ENCODE peak calls at places on chromosomes 1 and 21, in four cellular contexts. One of them, this sample, is unnamed.

GRCh38 chr21:32578107-32578691 is 7.1 kb downstream of the TCP10L start:
- DNase-seq in heart left ventricle: no peak
- DNase-seq in prostate gland: no peak
- DNase-seq in neural progenitor cell: peak; percentile 71
- DNase-seq in this sample: no peak

GRCh38 chr1:23529146-23530088 is 1.6 kb downstream of the E2F2 start:
- DNase-seq in heart left ventricle: no peak
- DNase-seq in prostate gland: no peak
- DNase-seq in neural progenitor cell: no peak
- DNase-seq in this sample: peak; percentile 30

GRCh38 chr1:231564373-231564772 is 35.9 kb downstream of the TSNAX start:
- DNase-seq in heart left ventricle: no peak
- DNase-seq in prostate gland: no peak
- DNase-seq in neural progenitor cell: no peak
- DNase-seq in this sample: no peak

GRCh38 chr21:37204580-37204979 is 62.6 kb downstream of the VPS26C start:
- DNase-seq in heart left ventricle: no peak
- DNase-seq in prostate gland: no peak
- DNase-seq in neural progenitor cell: no peak
- DNase-seq in this sample: no peak

GRCh38 chr1:47433037-47433421 is 4.8 kb upstream of the FOXD2 start:
- DNase-seq in heart left ventricle: no peak
- DNase-seq in prostate gland: no peak
- DNase-seq in neural progenitor cell: no peak
- DNase-seq in this sample: no peak

GRCh38 chr1:112698366-112699310 is 8.3 kb downstream of the RHOC start:
- DNase-seq in heart left ventricle: no peak
- DNase-seq in prostate gland: peak; percentile 80
- DNase-seq in neural progenitor cell: no peak
- DNase-seq in this sample: no peak

GRCh38 chr1:36743286-36744005 is 260.7 kb upstream of the CSF3R start:
- DNase-seq in heart left ventricle: no peak
- DNase-seq in prostate gland: no peak
- DNase-seq in neural progenitor cell: no peak
- DNase-seq in this sample: no peak

GRCh38 chr21:27648560-27648959 is 681.7 kb upstream of the ADAMTS5 start:
- DNase-seq in heart left ventricle: no peak
- DNase-seq in prostate gland: no peak
- DNase-seq in neural progenitor cell: no peak
- DNase-seq in this sample: no peak

GRCh38 chr1:47487826-47488450 is 50.1 kb downstream of the FOXD2 start:
- DNase-seq in heart left ventricle: no peak
- DNase-seq in prostate gland: no peak
- DNase-seq in neural progenitor cell: no peak
- DNase-seq in this sample: no peak

GRCh38 chr1:212440419-212440818 is 7.7 kb downstream of the NENF start:
- DNase-seq in heart left ventricle: no peak
- DNase-seq in prostate gland: no peak
- DNase-seq in neural progenitor cell: no peak
- DNase-seq in this sample: no peak

GRCh38 chr1:235069577-235070563 is 58.8 kb downstream of the TOMM20 start:
- DNase-seq in heart left ventricle: peak; percentile 74
- DNase-seq in prostate gland: peak; percentile 78
- DNase-seq in neural progenitor cell: no peak
- DNase-seq in this sample: no peak

GRCh38 chr1:235067396-235068154 is 61.1 kb downstream of the TOMM20 start:
- DNase-seq in heart left ventricle: peak; percentile 72
- DNase-seq in prostate gland: peak; percentile 90
- DNase-seq in neural progenitor cell: no peak
- DNase-seq in this sample: no peak

GRCh38 chr1:235068155-235069121 is 60.2 kb downstream of the TOMM20 start:
- DNase-seq in heart left ventricle: no peak
- DNase-seq in prostate gland: peak; percentile 87
- DNase-seq in neural progenitor cell: no peak
- DNase-seq in this sample: no peak

GRCh38 chr1:235070819-235071218 is 57.8 kb downstream of the TOMM20 start:
- DNase-seq in heart left ventricle: no peak
- DNase-seq in prostate gland: no peak
- DNase-seq in neural progenitor cell: no peak
- DNase-seq in this sample: no peak

GRCh38 chr1:235069171-235069570 is 59.5 kb downstream of the TOMM20 start:
- DNase-seq in heart left ventricle: no peak
- DNase-seq in prostate gland: no peak
- DNase-seq in neural progenitor cell: no peak
- DNase-seq in this sample: no peak
- H3K4me1 ChIP-seq in heart left ventricle: peaks cover 35% of the 10 kb centered on the region
- H3K4me1 ChIP-seq in prostate gland: peaks cover 5% of the 10 kb centered on the region
- H3K4me1 ChIP-seq in neural progenitor cell: peaks cover 3% of the 10 kb centered on the region
- H3K4me1 ChIP-seq in this sample: peaks cover 4% of the 10 kb centered on the region

GRCh38 chr1:31372051-31372450 is 825 bp downstream of the FABP3 start:
- DNase-seq in heart left ventricle: no peak
- DNase-seq in prostate gland: no peak
- DNase-seq in neural progenitor cell: no peak
- DNase-seq in this sample: no peak

GRCh38 chr1:31372961-31373896 is at the start of gene FABP3:
- DNase-seq in heart left ventricle: peak; percentile 86
- DNase-seq in prostate gland: peak; percentile 54
- DNase-seq in neural progenitor cell: peak; percentile 91
- DNase-seq in this sample: no peak

GRCh38 chr1:31371121-31371520 is 1.8 kb downstream of the FABP3 start:
- DNase-seq in heart left ventricle: peak; percentile 44
- DNase-seq in prostate gland: no peak
- DNase-seq in neural progenitor cell: no peak
- DNase-seq in this sample: no peak

GRCh38 chr1:31370021-31370420 is 2.9 kb downstream of the FABP3 start:
- DNase-seq in heart left ventricle: no peak
- DNase-seq in prostate gland: no peak
- DNase-seq in neural progenitor cell: no peak
- DNase-seq in this sample: no peak

GRCh38 chr1:31371560-31371959 is 1.3 kb downstream of the FABP3 start:
- DNase-seq in heart left ventricle: no peak
- DNase-seq in prostate gland: no peak
- DNase-seq in neural progenitor cell: no peak
- DNase-seq in this sample: no peak
- H3K4me3 ChIP-seq in heart left ventricle: peak overlapping the region; percentile 66
- H3K4me3 ChIP-seq in prostate gland: no peak overlapping the region
- H3K4me3 ChIP-seq in neural progenitor cell: no peak overlapping the region
- H3K4me3 ChIP-seq in this sample: no peak overlapping the region

GRCh38 chr1:8094481-8095241 is 68.6 kb upstream of the ERRFI1 start:
- DNase-seq in heart left ventricle: no peak
- DNase-seq in prostate gland: no peak
- DNase-seq in neural progenitor cell: no peak
- DNase-seq in this sample: no peak

GRCh38 chr1:8091691-8092090 is 65.6 kb upstream of the ERRFI1 start:
- DNase-seq in heart left ventricle: no peak
- DNase-seq in prostate gland: no peak
- DNase-seq in neural progenitor cell: no peak
- DNase-seq in this sample: no peak

GRCh38 chr1:8095584-8095983 is 69.5 kb upstream of the ERRFI1 start:
- DNase-seq in heart left ventricle: no peak
- DNase-seq in prostate gland: no peak
- DNase-seq in neural progenitor cell: no peak
- DNase-seq in this sample: no peak

GRCh38 chr1:8092603-8093141 is 66.6 kb upstream of the ERRFI1 start:
- DNase-seq in heart left ventricle: no peak
- DNase-seq in prostate gland: no peak
- DNase-seq in neural progenitor cell: no peak
- DNase-seq in this sample: no peak

DNA sequence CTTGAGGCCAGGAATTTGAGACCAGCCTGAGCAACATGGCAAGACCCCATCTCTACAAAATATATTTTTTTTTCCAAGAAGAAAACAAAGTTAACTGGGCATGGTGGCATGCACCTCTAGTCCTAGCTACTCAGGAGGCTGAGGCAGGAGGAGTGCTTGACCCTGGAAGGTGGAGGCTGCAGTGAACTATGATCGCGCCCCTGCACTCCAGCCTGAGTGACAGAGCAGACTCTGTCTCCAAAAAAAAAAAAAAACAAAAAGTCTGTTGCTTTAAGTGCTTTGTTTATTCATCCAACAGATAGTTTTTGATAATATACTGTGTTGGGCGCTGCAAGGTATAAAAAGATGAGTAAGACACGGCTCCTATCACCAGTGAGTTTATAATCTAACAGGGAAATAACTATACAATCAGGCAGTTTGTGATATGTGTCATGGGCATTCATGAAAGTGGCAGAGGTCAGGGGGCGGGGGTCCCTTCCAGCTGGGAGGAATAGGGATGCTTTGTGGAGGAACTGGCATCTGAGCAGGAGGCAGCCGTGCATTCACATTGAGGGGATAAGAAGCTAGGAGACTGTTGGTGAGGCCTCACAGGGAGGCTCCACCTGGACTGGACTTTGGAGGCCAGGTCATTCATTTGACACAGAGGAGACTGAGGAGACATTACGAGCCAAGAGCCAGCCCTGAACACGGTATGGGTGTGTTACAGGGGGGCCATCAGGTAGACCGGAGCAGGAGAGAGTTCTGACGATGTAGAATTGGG is 67.3 kb upstream of the ERRFI1 start:
- DNase-seq in heart left ventricle: no peak
- DNase-seq in prostate gland: no peak
- DNase-seq in neural progenitor cell: no peak
- DNase-seq in this sample: no peak
- H3K27ac ChIP-seq in heart left ventricle: no peak overlapping the region
- H3K27ac ChIP-seq in prostate gland: no peak overlapping the region
- H3K27ac ChIP-seq in neural progenitor cell: no peak overlapping the region
- H3K27ac ChIP-seq in this sample: no peak overlapping the region

DNA sequence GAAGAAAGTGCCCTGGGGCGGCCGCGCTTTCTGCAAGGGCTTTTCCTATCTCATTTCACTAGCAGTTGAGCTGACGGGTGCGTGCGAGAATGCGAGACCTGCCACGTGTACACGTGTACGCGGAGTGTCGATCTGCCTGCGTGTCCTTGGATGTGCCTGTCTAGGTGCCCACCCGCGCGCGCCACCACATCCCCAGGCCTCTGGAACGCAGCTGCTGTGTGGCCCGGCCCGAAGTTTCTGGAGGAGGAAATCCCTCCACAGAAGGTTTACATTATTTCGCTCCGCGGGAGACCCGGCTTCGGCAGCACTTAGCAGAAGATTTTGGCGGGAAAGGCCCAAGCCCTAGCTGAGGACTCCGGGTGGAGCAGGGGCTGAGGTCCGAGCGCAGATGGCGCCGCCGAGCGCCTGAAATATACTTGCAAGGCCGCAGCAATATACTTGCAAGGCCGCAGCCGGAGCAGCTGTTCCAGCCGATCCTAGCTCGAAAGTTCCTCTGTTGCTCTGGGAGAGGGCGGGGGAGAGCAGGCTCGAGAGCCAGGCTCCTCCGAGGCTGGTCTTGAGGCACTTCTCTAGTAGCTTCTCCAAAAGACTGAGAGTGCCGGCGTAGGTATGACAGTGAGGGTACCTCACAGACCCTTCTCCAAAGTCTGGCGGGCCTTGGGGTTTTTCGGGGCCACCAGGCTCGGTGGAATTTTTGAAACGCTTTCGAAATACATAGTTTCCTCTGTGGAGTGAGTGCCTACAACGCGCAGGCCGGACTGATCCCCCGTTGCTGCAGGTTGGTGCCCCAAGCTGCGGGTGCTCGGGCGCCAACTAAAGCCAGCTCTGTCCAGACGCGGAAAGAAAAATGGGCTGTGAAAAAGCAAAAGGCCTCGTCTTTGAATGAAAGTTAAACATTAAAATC is 3.8 kb downstream of the TBX15 start:
- DNase-seq in heart left ventricle: no peak
- DNase-seq in prostate gland: no peak
- DNase-seq in neural progenitor cell: peak; percentile 77
- DNase-seq in this sample: no peak
- H3K4me1 ChIP-seq in heart left ventricle: peaks cover 10% of the 10 kb centered on the region
- H3K4me1 ChIP-seq in prostate gland: no peaks in the 10 kb centered on the region
- H3K4me1 ChIP-seq in neural progenitor cell: peaks cover 13% of the 10 kb centered on the region
- H3K4me1 ChIP-seq in this sample: no peaks in the 10 kb centered on the region

GRCh38 chr1:2301607-2302291 is 73.6 kb downstream of the SKI start:
- DNase-seq in heart left ventricle: no peak
- DNase-seq in prostate gland: no peak
- DNase-seq in neural progenitor cell: no peak
- DNase-seq in this sample: no peak

GRCh38 chr1:2300851-2301606 is 72.9 kb downstream of the SKI start:
- DNase-seq in heart left ventricle: peak; percentile 87
- DNase-seq in prostate gland: no peak
- DNase-seq in neural progenitor cell: no peak
- DNase-seq in this sample: peak; percentile 94

GRCh38 chr1:2300004-2300771 is 72.1 kb downstream of the SKI start:
- DNase-seq in heart left ventricle: no peak
- DNase-seq in prostate gland: no peak
- DNase-seq in neural progenitor cell: no peak
- DNase-seq in this sample: peak; percentile 92

GRCh38 chr1:2297246-2298011 is 69.3 kb downstream of the SKI start:
- DNase-seq in heart left ventricle: no peak
- DNase-seq in prostate gland: no peak
- DNase-seq in neural progenitor cell: no peak
- DNase-seq in this sample: no peak

GRCh38 chr1:2298685-2299673 is 70.9 kb downstream of the SKI start:
- DNase-seq in heart left ventricle: peak; percentile 64
- DNase-seq in prostate gland: peak; percentile 49
- DNase-seq in neural progenitor cell: no peak
- DNase-seq in this sample: no peak
- H3K4me3 ChIP-seq in heart left ventricle: no peak overlapping the region
- H3K4me3 ChIP-seq in prostate gland: no peak overlapping the region
- H3K4me3 ChIP-seq in neural progenitor cell: no peak overlapping the region
- H3K4me3 ChIP-seq in this sample: no peak overlapping the region

GRCh38 chr1:202046227-202046626 is 35.8 kb downstream of the ELF3 start:
- DNase-seq in heart left ventricle: no peak
- DNase-seq in prostate gland: peak; percentile 94
- DNase-seq in neural progenitor cell: no peak
- DNase-seq in this sample: no peak
- H3K27ac ChIP-seq in heart left ventricle: no peak overlapping the region
- H3K27ac ChIP-seq in prostate gland: peak overlapping the region; percentile 76
- H3K27ac ChIP-seq in neural progenitor cell: no peak overlapping the region
- H3K27ac ChIP-seq in this sample: no peak overlapping the region

This sample was measured in CD4-positive, CD25-positive, alpha-beta regulatory T cell.